ENCODE peak calls at places on chromosomes 6 and 20, in nine cellular contexts. M is CD8-positive, alpha-beta T cell; L is body of pancreas; F is heart right ventricle; R is PC-3; I is dorsolateral prefrontal cortex; B is CD4-positive, alpha-beta T cell; H is tibial nerve; A is left ventricle myocardium inferior. Y is an unnamed sample.

GRCh38 chr6:72650081-72650745 is 28.3 kb downstream of the KCNQ5 start:
- DNase-seq in A (no peak), B (no peak), H (no peak), F (no peak), R (peak; percentile 55), I (no peak), L (no peak), M (no peak), Y (no peak)

GRCh38 chr20:33897313-33897912 is 86.3 kb downstream of the CHMP4B start:
- DNase-seq in L (no peak), R (peak; percentile 28), H (no peak), I (no peak), M (no peak), B (no peak), F (no peak), A (no peak), Y (no peak)

GRCh38 chr6:130020106-130020851 is 1.9 kb downstream of the L3MBTL3 start:
- DNase-seq in F (peak; percentile 40), H (peak; percentile 13), R (no peak), A (peak; percentile 33), I (no peak), L (peak; percentile 26), M (peak; percentile 60), B (peak; percentile 34), Y (no peak)

GRCh38 chr6:163321717-163322116 is 92.8 kb upstream of the QKI start:
- DNase-seq in M (no peak), H (no peak), I (no peak), L (no peak), B (no peak), F (no peak), A (no peak), R (no peak), Y (no peak)

GRCh38 chr6:72826744-72827438 is 205.0 kb downstream of the KCNQ5 start:
- DNase-seq in F (no peak), B (no peak), H (no peak), M (no peak), A (no peak), I (no peak), L (no peak), R (peak; percentile 86), Y (no peak)

GRCh38 chr6:37501632-37502466 is 2.2 kb upstream of the CCDC167 start:
- DNase-seq in B (peak; percentile 50), M (peak; percentile 49), A (no peak), L (no peak), F (no peak), I (no peak), H (no peak), R (no peak), Y (no peak)

GRCh38 chr6:38776515-38776914 is 61.4 kb downstream of the DNAH8 start:
- DNase-seq in R (peak; percentile 68), B (no peak), L (no peak), F (no peak), A (no peak), M (no peak), I (no peak), H (no peak), Y (no peak)

GRCh38 chr20:57503035-57503658 is 21.8 kb downstream of the CTCFL start:
- DNase-seq in F (no peak), M (no peak), I (no peak), H (no peak), B (no peak), L (no peak), A (no peak), R (no peak), Y (peak; percentile 8)

GRCh38 chr6:79157961-79158644 is 76.4 kb downstream of the HMGN3 start:
- DNase-seq in M (no peak), B (no peak), R (no peak), I (no peak), A (no peak), F (no peak), H (no peak), L (no peak), Y (no peak)

GRCh38 chr6:124996411-124996810 is 34.2 kb downstream of the RNF217 start:
- DNase-seq in R (no peak), L (no peak), I (no peak), A (no peak), M (no peak), B (no peak), H (no peak), F (no peak), Y (no peak)

GRCh38 chr6:124994648-124995047 is 32.4 kb downstream of the RNF217 start:
- DNase-seq in F (no peak), B (no peak), H (no peak), M (no peak), L (no peak), I (no peak), A (no peak), R (no peak), Y (no peak)

GRCh38 chr6:124995131-124995530 is 32.9 kb downstream of the RNF217 start:
- DNase-seq in I (no peak), L (no peak), F (no peak), R (peak; percentile 12), A (no peak), M (no peak), H (no peak), B (no peak), Y (no peak)

GRCh38 chr6:124997196-124997875 is 35.1 kb downstream of the RNF217 start:
- DNase-seq in B (no peak), A (no peak), H (no peak), F (no peak), L (no peak), I (no peak), R (no peak), M (no peak), Y (no peak)

DNA sequence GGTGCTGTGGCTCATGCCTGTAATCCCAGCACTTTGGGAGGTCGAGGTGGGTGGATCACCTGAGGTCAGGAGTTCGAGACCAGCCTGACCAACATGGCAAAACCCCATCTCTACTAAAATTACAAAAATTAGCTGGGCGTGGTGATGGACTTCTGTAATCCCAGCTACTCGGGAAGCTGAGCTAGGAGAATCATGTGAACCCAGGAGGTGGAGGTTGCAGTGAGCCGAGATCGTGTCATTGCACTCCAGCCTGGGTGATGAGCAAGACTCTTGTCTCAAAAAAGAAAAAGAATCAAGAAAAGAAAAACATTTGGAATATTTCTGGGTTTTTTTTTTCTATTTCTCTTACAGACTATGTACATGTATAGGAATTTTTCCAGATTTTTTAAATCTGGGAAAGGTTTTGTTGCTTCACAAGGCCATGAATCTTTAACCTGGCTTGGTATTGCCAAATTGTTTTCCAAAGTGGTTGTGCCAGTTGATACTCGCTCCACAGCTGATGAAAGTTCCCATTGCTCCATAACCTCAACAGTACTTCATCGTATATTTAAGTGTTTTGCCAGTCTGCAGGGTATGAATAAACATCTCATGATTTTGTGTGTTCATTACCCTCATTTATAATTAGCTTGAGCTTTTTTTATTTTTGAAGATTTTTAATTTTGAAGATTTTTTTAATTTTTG is 33.5 kb downstream of the RNF217 start:
- DNase-seq in L (no peak), B (no peak), I (no peak), M (no peak), R (no peak), A (no peak), H (no peak), F (no peak), Y (no peak)
- H3K27ac ChIP-seq in L (no peak overlapping the region), B (no peak overlapping the region), I (no peak overlapping the region), M (no peak overlapping the region), R (no peak overlapping the region), A (no peak overlapping the region), H (no peak overlapping the region), F (no peak overlapping the region), Y (no peak overlapping the region)

GRCh38 chr6:30327232-30327746 is 562 bp downstream of the TRIM39 start:
- DNase-seq in L (no peak), H (no peak), B (no peak), M (peak; percentile 21), A (no peak), F (no peak), R (no peak), I (no peak), Y (no peak)
- H3K27ac ChIP-seq in L (peak overlapping the region; percentile 99), H (peak overlapping the region; percentile 96), B (peak overlapping the region; percentile 98), M (peak overlapping the region; percentile 95), A (peak overlapping the region; percentile 98), F (peak overlapping the region; percentile 94), R (peak overlapping the region; percentile 87), I (peak overlapping the region; percentile 92), Y (peak overlapping the region; percentile 92)

DNA sequence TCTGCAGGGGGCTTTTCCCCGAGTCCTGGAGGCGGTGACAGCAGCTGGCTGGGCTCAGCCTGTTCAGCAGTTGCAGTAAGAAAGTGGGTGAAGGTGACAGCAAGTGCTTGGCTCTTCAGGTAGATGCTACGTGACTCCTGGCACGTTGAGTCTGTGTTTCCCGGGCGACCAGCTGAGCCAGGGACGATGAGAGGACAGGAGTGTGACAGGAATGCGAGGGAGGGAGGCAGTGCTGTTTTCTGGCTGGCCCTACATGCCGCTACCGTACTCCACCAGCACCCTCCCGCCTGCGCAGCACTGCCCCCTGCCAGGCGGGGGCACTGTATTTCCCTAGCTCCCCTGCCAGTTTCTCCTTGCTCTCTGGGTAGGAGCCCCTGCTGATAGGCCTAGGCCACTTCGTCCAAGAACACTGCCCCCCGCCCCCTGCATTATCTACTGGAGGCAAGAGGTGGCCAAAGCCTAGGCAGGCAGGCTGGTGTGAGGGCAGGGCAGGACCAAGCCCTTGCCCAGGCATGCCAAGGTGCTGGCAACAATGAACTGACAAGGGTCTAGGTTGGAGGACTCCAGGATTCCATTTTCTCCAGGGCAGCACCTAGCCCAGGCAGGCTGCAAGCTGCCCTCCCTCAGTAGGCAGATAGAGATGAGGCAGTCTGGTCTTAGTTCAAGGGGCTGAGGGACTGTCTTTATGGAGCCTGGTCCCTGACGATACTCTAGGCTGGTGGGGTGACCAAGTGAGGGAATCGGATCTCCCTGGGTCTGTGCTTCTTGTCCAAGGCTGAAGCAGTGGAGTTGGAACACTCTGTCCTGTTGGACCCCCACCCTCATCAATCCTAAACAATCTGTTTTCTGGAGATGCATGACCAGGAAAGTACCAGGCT is 19.2 kb downstream of the MRPS18A start:
- DNase-seq in B (peak; percentile 37), A (peak; percentile 61), M (peak; percentile 47), I (peak; percentile 71), F (peak; percentile 59), L (peak; percentile 55), R (peak; percentile 92), H (no peak), Y (peak; percentile 22)
- H3K27ac ChIP-seq in B (no peak overlapping the region), A (peak overlapping the region; percentile 89), M (no peak overlapping the region), I (peak overlapping the region; percentile 75), F (no peak overlapping the region), L (no peak overlapping the region), R (peak overlapping the region; percentile 28), H (peak overlapping the region; percentile 84), Y (no peak overlapping the region)

GRCh38 chr20:13857304-13857703 is 72.5 kb downstream of the NDUFAF5 start:
- DNase-seq in A (peak; percentile 83), L (no peak), B (no peak), H (no peak), I (no peak), M (no peak), F (peak; percentile 80), R (no peak), Y (peak; percentile 15)

GRCh38 chr20:13856356-13856755 is 71.5 kb downstream of the NDUFAF5 start:
- DNase-seq in F (no peak), I (no peak), B (no peak), L (no peak), H (no peak), R (no peak), A (no peak), M (no peak), Y (no peak)

GRCh38 chr20:13855613-13856012 is 70.8 kb downstream of the NDUFAF5 start:
- DNase-seq in R (no peak), A (no peak), I (no peak), F (no peak), M (no peak), L (no peak), H (no peak), B (no peak), Y (no peak)

GRCh38 chr20:13851279-13851678 is 66.5 kb downstream of the NDUFAF5 start:
- DNase-seq in F (no peak), B (no peak), M (no peak), A (no peak), I (no peak), H (no peak), R (no peak), L (no peak), Y (no peak)

GRCh38 chr20:13852321-13852720 is 67.5 kb downstream of the NDUFAF5 start:
- DNase-seq in R (no peak), I (no peak), M (no peak), L (no peak), F (no peak), B (no peak), H (no peak), A (no peak), Y (no peak)
- H3K27ac ChIP-seq in R (no peak overlapping the region), I (no peak overlapping the region), M (no peak overlapping the region), L (no peak overlapping the region), F (no peak overlapping the region), B (no peak overlapping the region), H (peak overlapping the region; percentile 26), A (no peak overlapping the region), Y (no peak overlapping the region)